ENCODE peak calls at places on chromosomes 16 and 17, in ten cellular contexts. R is PC-9, I is OCI-LY7, Z is trophoblast cell, A is Karpas-422, X is A549, U is H9, Q is IMR-90, E is endothelial cell of umbilical vein, N is MM.1S. K is an unnamed sample.

GRCh38 chr16:79372504-79373184 is 227.9 kb downstream of the MAF start:
- DNase-seq in Z (peak), N (no peak), R (no peak), I (no peak), E (no peak), X (peak), A (no peak), U (no peak), Q (no peak), K (no peak)

GRCh38 chr16:29198231-29198630 is 208.3 kb downstream of the NPIPB11 start:
- DNase-seq in Z (no peak), N (no peak), E (no peak), U (peak), X (no peak), I (no peak), Q (no peak), A (no peak), R (no peak), K (no peak)

GRCh38 chr17:48627625-48628510 is 1.7 kb upstream of the HOXB9 start:
- DNase-seq in Q (no peak), R (no peak), X (no peak), Z (no peak), U (peak), N (no peak), A (no peak), I (no peak), E (no peak), K (no peak)

GRCh38 chr16:31385680-31386079 is 7.5 kb upstream of the ITGAD start:
- DNase-seq in I (no peak), R (peak), Q (no peak), A (no peak), E (no peak), X (no peak), Z (peak), U (no peak), N (no peak), K (no peak)

GRCh38 chr17:5705081-5705875 is 121.0 kb upstream of the NLRP1 start:
- DNase-seq in Q (peak), U (peak), R (no peak), X (peak), A (peak), N (peak), Z (no peak), I (peak), E (peak), K (peak)

GRCh38 chr17:18191071-18191667 is 7.5 kb downstream of the ALKBH5 start:
- DNase-seq in Z (no peak), A (no peak), R (no peak), I (no peak), U (no peak), N (no peak), Q (no peak), X (no peak), E (peak), K (no peak)

GRCh38 chr16:138049-138417 is 440 bp downstream of the NPRL3 start:
- DNase-seq in E (peak), U (peak), Z (no peak), A (peak), N (peak), X (peak), Q (no peak), I (peak), R (peak), K (peak)

GRCh38 chr17:32604966-32605365 is 118.2 kb downstream of the CDK5R1 start:
- DNase-seq in X (no peak), E (no peak), Z (no peak), N (no peak), I (no peak), Q (no peak), R (no peak), U (no peak), A (no peak), K (no peak)

GRCh38 chr16:72836181-72836580 is 211.7 kb downstream of the ZFHX3 start:
- DNase-seq in I (no peak), Q (no peak), N (no peak), R (no peak), A (no peak), Z (no peak), X (no peak), E (no peak), U (no peak), K (no peak)

GRCh38 chr16:27838536-27839175 is 224.9 kb downstream of the GSG1L start:
- DNase-seq in Q (no peak), I (no peak), E (no peak), R (peak), N (no peak), A (no peak), Z (peak), X (no peak), U (peak), K (no peak)

GRCh38 chr16:88005148-88005547 is 53.9 kb downstream of the BANP start:
- DNase-seq in E (no peak), A (peak), Z (no peak), Q (no peak), N (no peak), U (peak), I (no peak), X (no peak), R (no peak), K (peak)

GRCh38 chr17:31318298-31319190 is 2.9 kb downstream of the EVI2A start:
- DNase-seq in A (peak), E (peak), R (no peak), Z (peak), N (peak), I (peak), X (no peak), Q (peak), U (no peak), K (peak)

GRCh38 chr17:78137392-78138203 is 7.0 kb downstream of the TMC8 start:
- DNase-seq in Q (no peak), I (peak), E (no peak), X (no peak), R (peak), U (peak), Z (no peak), N (peak), A (peak), K (peak)

GRCh38 chr17:43994272-43995149 is 9.9 kb upstream of the NAGS start:
- DNase-seq in Q (peak), I (peak), A (peak), E (peak), N (peak), U (peak), Z (peak), X (peak), R (peak), K (peak)

GRCh38 chr16:75340715-75341500 is 89.5 kb upstream of the BCAR1 start:
- DNase-seq in U (no peak), I (no peak), E (peak), N (no peak), Z (no peak), A (no peak), X (no peak), R (no peak), Q (peak), K (peak)

GRCh38 chr16:72501739-72502653 is 330.0 kb upstream of the PMFBP1 start:
- DNase-seq in A (peak), I (peak), Q (peak), R (peak), X (peak), N (peak), Z (peak), E (peak), U (peak), K (peak)

GRCh38 chr16:63289834-63290460 is 1253.7 kb upstream of the CDH8 start:
- DNase-seq in I (peak), N (peak), Q (no peak), A (peak), R (peak), U (peak), E (peak), X (peak), Z (no peak), K (peak)

GRCh38 chr16:70758786-70759185 is 42.2 kb downstream of the VAC14 start:
- DNase-seq in U (no peak), Q (no peak), X (no peak), N (no peak), R (no peak), A (no peak), I (no peak), Z (no peak), E (no peak), K (no peak)

GRCh38 chr17:83198366-83199341 is 119.2 kb downstream of the METRNL start:
- DNase-seq in Q (no peak), N (peak), E (no peak), I (peak), R (no peak), Z (no peak), X (no peak), U (no peak), A (no peak), K (no peak)

GRCh38 chr17:56812971-56813388 is 20.7 kb downstream of the C17orf67 start:
- DNase-seq in X (no peak), A (no peak), R (no peak), E (no peak), Q (no peak), N (no peak), Z (no peak), I (no peak), U (no peak), K (no peak)

GRCh38 chr16:67967183-67967955 is 1.1 kb downstream of the SLC12A4 start:
- DNase-seq in R (no peak), X (no peak), N (peak), U (no peak), Z (peak), I (peak), Q (no peak), E (peak), A (peak), K (peak)

GRCh38 chr17:3531266-3532101 is 26.1 kb downstream of the TRPV3 start:
- DNase-seq in R (no peak), Q (no peak), I (no peak), N (no peak), A (no peak), Z (no peak), E (no peak), X (no peak), U (peak), K (no peak)

GRCh38 chr17:64066709-64067108 is 46.3 kb upstream of the ICAM2 start:
- DNase-seq in A (no peak), Z (no peak), N (no peak), I (no peak), R (no peak), E (no peak), U (no peak), X (no peak), Q (no peak), K (no peak)

GRCh38 chr17:62805234-62805633 is 2.9 kb downstream of the MARCHF10 start:
- DNase-seq in A (no peak), Z (no peak), N (no peak), R (no peak), X (no peak), U (no peak), E (no peak), Q (peak), I (no peak), K (no peak)

GRCh38 chr17:15364615-15365014 is 23.2 kb upstream of the TEKT3 start:
- DNase-seq in E (no peak), Z (no peak), X (no peak), I (no peak), Q (no peak), N (no peak), U (no peak), R (no peak), A (no peak), K (no peak)

GRCh38 chr17:57294629-57295501 is 38.5 kb downstream of the MSI2 start:
- DNase-seq in N (no peak), E (peak), Q (peak), I (no peak), R (no peak), A (no peak), X (peak), Z (no peak), U (no peak), K (peak)

GRCh38 chr16:65105173-65105572 is 16.7 kb downstream of the CDH11 start:
- DNase-seq in A (no peak), Z (no peak), X (no peak), N (no peak), R (no peak), I (no peak), U (no peak), E (no peak), Q (peak), K (peak)

GRCh38 chr16:78490847-78491246 is 391.4 kb downstream of the WWOX start:
- DNase-seq in E (no peak), Q (no peak), X (no peak), A (no peak), I (no peak), N (no peak), U (no peak), R (no peak), Z (no peak), K (no peak)

GRCh38 chr16:24776486-24777220 is 47.2 kb downstream of the TNRC6A start:
- DNase-seq in Z (no peak), E (peak), N (no peak), R (no peak), I (no peak), A (no peak), X (no peak), U (no peak), Q (peak), K (no peak)

GRCh38 chr17:76238847-76239537 is 1.3 kb downstream of the RNF157 start:
- DNase-seq in N (no peak), Q (no peak), I (no peak), A (no peak), R (no peak), X (no peak), Z (no peak), U (no peak), E (no peak), K (no peak)

GRCh38 chr16:57822018-57822553 is 19.8 kb upstream of the KIFC3 start:
- DNase-seq in Z (no peak), X (no peak), A (no peak), Q (no peak), I (no peak), N (no peak), U (no peak), R (no peak), E (no peak), K (no peak)

GRCh38 chr16:57817680-57818079 is 15.4 kb upstream of the KIFC3 start:
- DNase-seq in I (no peak), N (no peak), R (no peak), U (no peak), Q (no peak), X (no peak), E (no peak), Z (no peak), A (no peak), K (no peak)

GRCh38 chr16:57815987-57816745 is 13.9 kb upstream of the KIFC3 start:
- DNase-seq in Z (peak), N (peak), R (peak), Q (peak), U (peak), X (peak), E (peak), A (no peak), I (no peak), K (peak)

GRCh38 chr16:57821149-57821971 is 19.1 kb upstream of the KIFC3 start:
- DNase-seq in Z (no peak), X (no peak), E (no peak), N (no peak), U (no peak), R (no peak), Q (no peak), A (no peak), I (no peak), K (peak)

GRCh38 chr16:57818377-57819055 is 16.2 kb upstream of the KIFC3 start:
- DNase-seq in A (no peak), Z (no peak), U (no peak), R (no peak), E (no peak), Q (no peak), I (no peak), X (no peak), N (no peak), K (no peak)
- H3K4me2 ChIP-seq in A (no peak), Z (no peak), U (no peak), R (peak), E (no peak), Q (no peak), I (no peak), X (no peak), N (no peak), K (no peak)

GRCh38 chr16:54477766-54478165 is 191.2 kb upstream of the IRX3 start:
- DNase-seq in X (no peak), Z (no peak), R (no peak), E (no peak), A (no peak), U (no peak), N (no peak), Q (no peak), I (no peak), K (no peak)
- H3K4me2 ChIP-seq in X (no peak), Z (no peak), R (no peak), E (no peak), A (no peak), U (no peak), N (no peak), Q (no peak), I (no peak), K (no peak)

GRCh38 chr17:39566092-39566491 is 41.6 kb downstream of the NEUROD2 start:
- DNase-seq in E (no peak), A (no peak), X (no peak), I (no peak), Q (no peak), Z (no peak), U (no peak), R (no peak), N (no peak), K (no peak)

GRCh38 chr17:39563476-39563875 is 44.2 kb downstream of the NEUROD2 start:
- DNase-seq in I (no peak), Q (no peak), R (no peak), A (no peak), U (peak), Z (no peak), E (peak), X (no peak), N (no peak), K (peak)

GRCh38 chr17:39568710-39569109 is 39.0 kb downstream of the NEUROD2 start:
- DNase-seq in Z (no peak), I (no peak), E (no peak), R (no peak), A (no peak), X (no peak), N (no peak), Q (no peak), U (no peak), K (no peak)

GRCh38 chr17:39564201-39564828 is 43.4 kb downstream of the NEUROD2 start:
- DNase-seq in U (peak), Q (no peak), R (no peak), N (no peak), Z (peak), I (no peak), A (peak), X (no peak), E (no peak), K (peak)
- H3K4me2 ChIP-seq in U (no peak), Q (no peak), R (no peak), N (no peak), Z (no peak), I (no peak), A (no peak), X (no peak), E (no peak), K (no peak)

DNA sequence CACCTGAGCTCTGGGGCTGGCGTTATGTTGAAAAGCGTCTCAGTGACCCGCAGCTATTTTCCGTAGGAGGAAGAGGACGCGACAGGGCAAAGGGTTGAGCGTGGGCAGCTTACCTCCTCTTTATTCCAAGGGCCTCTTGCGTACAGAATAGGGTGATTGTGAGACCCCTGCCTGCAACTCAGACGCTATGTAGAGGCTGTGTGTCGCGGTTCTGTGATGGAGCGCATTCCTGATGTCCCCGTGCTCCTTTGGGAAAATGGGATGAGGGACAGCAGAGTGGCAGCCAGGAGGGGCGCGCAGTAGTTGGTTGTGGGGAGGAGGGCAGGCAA is 533 bp upstream of the CDH8 start:
- DNase-seq in E (no peak), Q (no peak), U (no peak), Z (no peak), X (no peak), A (no peak), R (no peak), I (no peak), N (no peak), K (peak)
- H3K4me2 ChIP-seq in E (no peak), Q (no peak), U (peak), Z (peak), X (no peak), A (no peak), R (no peak), I (no peak), N (no peak), K (peak)

GRCh38 chr16:22942812-22943211 is 128.8 kb downstream of the HS3ST2 start:
- DNase-seq in A (no peak), X (no peak), Q (no peak), R (no peak), E (no peak), I (no peak), Z (no peak), U (no peak), N (no peak), K (no peak)

GRCh38 chr16:22945361-22945760 is 131.4 kb downstream of the HS3ST2 start:
- DNase-seq in U (no peak), E (no peak), X (no peak), R (no peak), Z (no peak), A (no peak), Q (no peak), N (no peak), I (no peak), K (peak)

GRCh38 chr16:22948058-22948602 is 134.2 kb downstream of the HS3ST2 start:
- DNase-seq in N (no peak), R (no peak), Q (no peak), U (peak), Z (no peak), X (no peak), I (no peak), A (no peak), E (no peak), K (peak)

GRCh38 chr16:22946433-22946832 is 132.5 kb downstream of the HS3ST2 start:
- DNase-seq in Q (no peak), I (no peak), R (no peak), Z (no peak), A (no peak), N (no peak), E (no peak), U (no peak), X (no peak), K (peak)

DNA sequence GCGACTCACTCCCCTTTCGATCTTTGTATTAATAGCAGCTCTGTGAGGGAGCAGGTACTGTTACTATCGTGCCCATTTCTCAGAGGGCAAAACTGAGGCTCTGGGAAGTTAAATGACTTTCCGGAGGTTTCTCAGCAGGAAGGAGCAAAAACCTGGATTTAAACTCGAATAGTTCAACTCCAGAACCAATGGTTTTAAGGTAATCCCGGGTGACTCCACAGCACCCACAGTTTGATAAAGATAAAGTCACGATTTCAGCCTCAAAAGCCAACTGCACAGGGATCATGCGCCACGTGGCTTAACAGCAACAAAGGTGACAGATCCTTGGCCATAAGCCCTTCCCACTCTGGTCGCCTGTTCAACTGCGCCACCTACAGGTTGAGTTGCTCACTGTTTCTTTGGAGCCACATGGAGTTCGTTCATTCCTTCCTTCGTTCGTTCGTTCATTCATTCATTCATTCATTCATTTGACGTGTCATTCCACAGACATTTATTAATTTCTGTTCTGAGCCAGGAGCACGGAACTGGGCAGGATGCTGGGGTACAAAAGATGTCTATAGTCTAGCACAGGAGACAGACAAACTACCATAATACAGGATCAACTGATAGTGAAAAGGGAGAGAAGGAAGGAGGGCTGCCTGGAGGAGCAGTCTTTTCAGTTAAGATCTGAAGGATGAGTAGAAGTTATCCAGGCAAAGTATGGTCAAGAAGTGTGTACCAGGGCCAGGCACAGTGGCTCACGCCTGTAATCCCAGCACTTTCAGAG is 134.8 kb downstream of the HS3ST2 start:
- DNase-seq in N (peak), Z (peak), X (peak), Q (peak), U (peak), E (peak), A (peak), R (peak), I (peak), K (peak)
- H3K4me2 ChIP-seq in N (peak), Z (no peak), X (no peak), Q (no peak), U (no peak), E (no peak), A (no peak), R (peak), I (peak), K (no peak)

DNA sequence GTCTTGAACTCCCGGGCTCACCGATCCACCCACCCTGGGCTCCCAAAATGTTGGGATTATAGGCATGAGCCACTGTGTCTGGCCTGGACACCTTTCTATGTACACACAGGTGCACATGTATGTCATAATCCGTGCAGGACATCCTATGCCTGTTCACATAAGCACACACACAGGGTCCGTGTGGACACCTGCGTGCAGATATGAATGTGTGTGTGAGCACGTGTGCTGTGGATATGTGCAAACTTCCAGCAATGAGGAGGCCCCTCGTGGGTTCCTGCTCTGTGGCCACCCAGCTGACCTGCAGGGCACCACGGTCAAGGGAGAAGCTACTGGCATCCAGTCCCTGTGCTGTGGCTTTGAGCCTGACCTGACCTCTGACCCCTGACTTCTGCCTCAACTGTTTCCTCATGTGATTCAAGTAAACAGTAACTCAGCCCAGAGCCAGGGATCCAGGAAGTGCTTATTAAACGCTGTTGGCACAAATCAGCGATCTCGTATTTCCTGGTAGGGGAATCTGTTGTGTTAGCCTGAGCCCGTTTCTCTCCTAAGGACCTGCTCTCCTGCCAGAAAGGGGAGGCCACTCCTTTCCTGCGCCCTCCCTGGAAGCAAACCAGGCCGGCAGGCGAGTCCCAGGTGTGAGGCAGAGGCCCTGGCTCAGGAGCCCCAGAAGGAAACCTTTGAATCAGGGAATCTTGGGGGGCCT is 6.5 kb downstream of the CPNE7 start:
- DNase-seq in I (no peak), A (no peak), Q (peak), Z (no peak), U (no peak), X (no peak), E (peak), N (no peak), R (peak), K (no peak)
- H3K4me2 ChIP-seq in I (no peak), A (no peak), Q (no peak), Z (no peak), U (no peak), X (peak), E (peak), N (no peak), R (peak), K (no peak)

K was measured in mesendoderm.